ENCODE peak calls at places on chromosomes 3 and 15, in four cellular contexts. J is GM12891, L is GM12878, P is K562. H is an unnamed sample.

GRCh38 chr3:100968908-100969556 is 24.2 kb downstream of the ABI3BP start:
- DNase-seq in P (no peak), J (no peak), L (no peak), H (no peak)

GRCh38 chr3:194128202-194128907 is 7.6 kb upstream of the HES1 start:
- DNase-seq in L (no peak), J (no peak), P (no peak), H (no peak)

GRCh38 chr3:122890077-122890484 is 95.2 kb downstream of the SLC49A4 start:
- DNase-seq in J (no peak), P (no peak), L (peak), H (peak)

GRCh38 chr3:162719684-162720341 is 1223.2 kb downstream of the OTOL1 start:
- DNase-seq in P (no peak), J (no peak), L (no peak), H (no peak)

GRCh38 chr15:28954466-28955159 is 68.8 kb downstream of the APBA2 start:
- DNase-seq in L (no peak), P (no peak), J (no peak), H (no peak)

GRCh38 chr15:22810735-22811338 is 24.4 kb downstream of the NIPA1 start:
- DNase-seq in P (no peak), L (no peak), J (no peak), H (no peak)

GRCh38 chr3:157075693-157076420 is 84.1 kb downstream of the CCNL1 start:
- DNase-seq in P (no peak), J (no peak), L (no peak), H (no peak)

GRCh38 chr3:99577160-99577559 is 61.2 kb upstream of the COL8A1 start:
- DNase-seq in L (no peak), J (no peak), P (no peak), H (no peak)

GRCh38 chr3:24379936-24380335 is 114.7 kb downstream of the THRB start:
- DNase-seq in P (no peak), J (no peak), L (no peak), H (no peak)

GRCh38 chr15:85692873-85693272 is 101.9 kb downstream of the KLHL25 start:
- DNase-seq in J (no peak), L (peak), P (no peak), H (no peak)

GRCh38 chr3:124935264-124935663 is 713 bp upstream of the MUC13 start:
- DNase-seq in P (no peak), L (no peak), J (peak), H (no peak)

GRCh38 chr3:196609815-196610515 is 29.5 kb upstream of the NRROS start:
- DNase-seq in P (peak), J (no peak), L (no peak), H (peak)

GRCh38 chr15:39797407-39797806 is 14.8 kb upstream of the FSIP1 start:
- DNase-seq in P (no peak), L (no peak), J (no peak), H (no peak)

GRCh38 chr3:161042023-161042501 is 63.1 kb downstream of the B3GALNT1 start:
- DNase-seq in P (no peak), L (no peak), J (no peak), H (no peak)

GRCh38 chr3:57062119-57062631 is 1.7 kb downstream of the SPATA12 start:
- DNase-seq in J (no peak), L (no peak), P (no peak), H (no peak)

GRCh38 chr3:65939841-65940246 is 98.9 kb downstream of the MAGI1 start:
- DNase-seq in L (no peak), J (no peak), P (no peak), H (no peak)

GRCh38 chr15:78003539-78004008 is 73.9 kb downstream of the TBC1D2B start:
- DNase-seq in P (no peak), L (no peak), J (no peak), H (no peak)

GRCh38 chr15:78201281-78202190 is 32.8 kb downstream of the ACSBG1 start:
- DNase-seq in P (no peak), L (no peak), J (no peak), H (no peak)

GRCh38 chr3:11759996-11760395 is 86.7 kb downstream of the TAMM41 start:
- DNase-seq in J (no peak), P (no peak), L (no peak), H (no peak)

GRCh38 chr15:67405208-67406191 is 115.4 kb upstream of the C15orf61 start:
- DNase-seq in P (peak), J (no peak), L (no peak), H (no peak)

GRCh38 chr3:129604942-129605592 is 1.4 kb downstream of the PLXND1 start:
- DNase-seq in P (no peak), L (no peak), J (no peak), H (no peak)

GRCh38 chr15:63212050-63212973 is 22.9 kb downstream of the RAB8B start:
- DNase-seq in P (peak), J (no peak), L (peak), H (no peak)

GRCh38 chr3:193851941-193852674 is 259.1 kb downstream of the OPA1 start:
- DNase-seq in P (no peak), J (no peak), L (no peak), H (no peak)

GRCh38 chr3:9069971-9070370 is 106.7 kb upstream of the RAD18 start:
- DNase-seq in L (no peak), J (no peak), P (no peak), H (no peak)

GRCh38 chr3:134772591-134772990 is 22.5 kb upstream of the EPHB1 start:
- DNase-seq in J (no peak), P (no peak), L (no peak), H (no peak)

GRCh38 chr15:43150171-43150929 is 17.0 kb downstream of the TMEM62 start:
- DNase-seq in L (no peak), J (no peak), P (no peak), H (no peak)

GRCh38 chr3:356947-357346 is 160.4 kb downstream of the CHL1 start:
- DNase-seq in L (no peak), J (no peak), P (no peak), H (no peak)

GRCh38 chr3:56323986-56324420 is 144.3 kb downstream of the ERC2 start:
- DNase-seq in L (no peak), P (peak), J (no peak), H (no peak)

GRCh38 chr15:88152672-88153071 is 103.9 kb downstream of the NTRK3 start:
- DNase-seq in P (no peak), J (no peak), L (no peak), H (no peak)

GRCh38 chr15:98442379-98442833 is 205.9 kb upstream of the IGF1R start:
- DNase-seq in J (peak), P (peak), L (no peak), H (peak)

GRCh38 chr3:177827517-177828249 is 630.4 kb upstream of the TBL1XR1 start:
- DNase-seq in P (no peak), L (no peak), J (no peak), H (no peak)

GRCh38 chr3:119497824-119498187 is 541 bp upstream of the TIMMDC1 start:
- DNase-seq in J (no peak), P (peak), L (no peak), H (no peak)

GRCh38 chr3:15218689-15219088 is 12.6 kb downstream of the CAPN7 start:
- DNase-seq in P (no peak), J (no peak), L (no peak), H (no peak)
- TF ChIP-seq SPI1 in P (no peak), J (no peak), L (no peak), H (no peak)

GRCh38 chr15:76337047-76337738 is 620 bp downstream of the ISL2 start:
- DNase-seq in L (no peak), P (peak), J (no peak), H (no peak)
- TF ChIP-seq POLR2AphosphoS5 in L (no peak), P (no peak), J (no peak), H (no peak)

GRCh38 chr3:54198556-54198955 is 76.2 kb downstream of the CACNA2D3 start:
- DNase-seq in J (no peak), L (no peak), P (no peak), H (no peak)
- TF ChIP-seq SPI1 in J (no peak), L (no peak), P (no peak), H (no peak)

DNA sequence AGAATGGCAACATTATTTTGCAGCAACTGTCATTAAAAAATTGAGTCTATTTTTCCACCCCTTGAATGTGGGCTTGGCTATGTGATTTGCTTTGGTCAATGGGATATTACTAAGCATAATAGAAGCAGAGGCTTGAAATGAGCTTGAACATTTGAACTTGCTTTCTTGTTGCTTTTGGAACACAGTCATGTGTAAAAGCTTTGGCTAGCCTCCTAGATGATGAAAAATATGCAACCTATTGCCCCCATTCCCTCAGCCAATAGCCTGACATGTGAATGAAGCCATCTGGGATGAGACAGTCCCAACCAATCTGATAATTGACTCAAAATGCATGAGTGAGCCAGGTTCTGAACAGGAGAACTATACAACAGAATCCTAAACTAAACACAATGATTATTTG is 78.4 kb downstream of the PLSCR2 start:
- DNase-seq in L (no peak), J (no peak), P (no peak), H (no peak)
- TF ChIP-seq POLR2AphosphoS5 in L (no peak), J (no peak), P (no peak), H (no peak)

GRCh38 chr3:60809857-60810256 is 441.4 kb downstream of the FHIT start:
- DNase-seq in J (no peak), P (no peak), L (no peak), H (no peak)
- TF ChIP-seq SPI1 in J (no peak), P (no peak), L (no peak), H (no peak)

GRCh38 chr3:144480520-144480919 is 508.9 kb downstream of the DIPK2A start:
- DNase-seq in P (no peak), J (no peak), L (no peak), H (no peak)
- TF ChIP-seq POLR2AphosphoS5 in P (no peak), J (no peak), L (no peak), H (no peak)

DNA sequence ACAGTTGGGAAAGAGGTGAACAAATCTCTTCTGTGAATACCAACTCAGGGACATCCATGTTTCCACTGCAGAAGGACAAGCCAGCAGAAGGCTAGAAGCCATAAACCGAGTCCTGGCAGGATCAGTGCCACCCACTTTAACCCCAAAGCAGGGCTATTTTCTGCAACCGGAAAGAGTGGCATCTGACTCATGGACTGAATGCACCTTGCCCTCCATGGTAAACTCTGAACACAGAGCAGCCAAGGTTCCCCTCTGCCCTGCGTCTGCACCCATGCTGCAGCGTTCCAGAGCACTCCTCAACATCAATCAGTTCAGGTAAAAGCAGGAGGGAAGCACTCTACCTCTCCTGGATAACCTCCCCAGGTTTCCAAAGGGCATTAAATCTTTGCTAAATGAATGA is 823 bp upstream of the NGRN start:
- DNase-seq in J (no peak), P (no peak), L (no peak), H (peak)
- TF ChIP-seq SPI1 in J (no peak), P (no peak), L (no peak), H (no peak)

GRCh38 chr15:74913041-74913440 is 6.4 kb upstream of the FAM219B start:
- DNase-seq in J (no peak), L (no peak), P (no peak), H (no peak)
- TF ChIP-seq POLR2AphosphoS5 in J (no peak), L (no peak), P (no peak), H (no peak)

H was measured in HL-60.